ENCODE peak calls at places on chromosome 20, in nine cellular contexts. M is GOT3, Y is putamen, N is brain microvascular endothelial cell, U is IMR-90, J is neural crest cell, B is glutamatergic neuron, W is GM06990, F is T follicular helper cell. I is an unnamed sample.

GRCh38 chr20:16415079-16415478 is 158.2 kb downstream of the KIF16B start:
- DNase-seq in U (peak), F (no peak), B (no peak), J (no peak), Y (no peak), W (no peak), N (no peak), M (no peak), I (no peak)

GRCh38 chr20:13085275-13085674 is 76.5 kb downstream of the SPTLC3 start:
- DNase-seq in W (no peak), F (no peak), U (no peak), N (no peak), Y (no peak), M (no peak), B (no peak), J (no peak), I (no peak)

GRCh38 chr20:57250607-57251343 is 15.7 kb downstream of the BMP7 start:
- DNase-seq in J (no peak), F (no peak), N (no peak), Y (no peak), U (no peak), B (no peak), W (no peak), M (no peak), I (no peak)

GRCh38 chr20:58017970-58018530 is 210.4 kb downstream of the ANKRD60 start:
- DNase-seq in Y (no peak), B (no peak), N (no peak), F (no peak), U (no peak), M (no peak), W (no peak), J (no peak), I (no peak)

GRCh38 chr20:51489611-51490010 is 52.9 kb downstream of the NFATC2 start:
- DNase-seq in J (no peak), B (no peak), M (no peak), W (no peak), N (no peak), F (no peak), Y (no peak), U (peak), I (no peak)

GRCh38 chr20:18288748-18289705 is 700 bp downstream of the ZNF133 start:
- DNase-seq in M (no peak), F (no peak), Y (no peak), B (no peak), W (no peak), N (peak), U (peak), J (no peak), I (no peak)

GRCh38 chr20:44615876-44616603 is 33.7 kb downstream of the PKIG start:
- DNase-seq in U (no peak), F (no peak), N (no peak), J (no peak), Y (peak), B (no peak), M (no peak), W (no peak), I (no peak)

GRCh38 chr20:55714082-55714481 is 291.2 kb downstream of the CBLN4 start:
- DNase-seq in M (no peak), B (no peak), W (no peak), F (no peak), Y (no peak), N (no peak), J (no peak), U (no peak), I (no peak)

GRCh38 chr20:57558614-57559285 is 2.2 kb upstream of the PCK1 start:
- DNase-seq in Y (no peak), M (no peak), W (no peak), U (no peak), B (no peak), F (no peak), J (no peak), N (no peak), I (no peak)

I was measured in keratinocyte.